ENCODE peak calls at places on chromosomes 1 and 21, in seven cellular contexts. V is tibial nerve, N is esophagus squamous epithelium, M is dorsolateral prefrontal cortex, A is mesendoderm, U is mammary epithelial cell, Q is adrenal gland. G is an unnamed sample.

GRCh38 chr21:46562472-46562871 is 42.4 kb downstream of the S100B start:
- DNase-seq in V (no peak), N (no peak), M (no peak), A (no peak), U (no peak), Q (no peak), G (no peak)

GRCh38 chr1:156163712-156164464 is 10.5 kb downstream of the SEMA4A start:
- DNase-seq in V (no peak), N (no peak), M (no peak), A (no peak), U (no peak), Q (no peak), G (no peak)

GRCh38 chr21:42160111-42160949 is 58.6 kb upstream of the ABCG1 start:
- DNase-seq in V (no peak), N (no peak), M (no peak), A (no peak), U (no peak), Q (no peak), G (no peak)

GRCh38 chr1:88191917-88192316 is 492.2 kb upstream of the PKN2 start:
- DNase-seq in V (no peak), N (no peak), M (no peak), A (no peak), U (no peak), Q (no peak), G (no peak)

GRCh38 chr1:100362821-100363466 is 10.6 kb downstream of the CDC14A start:
- DNase-seq in V (no peak), N (no peak), M (no peak), A (peak), U (no peak), Q (no peak), G (no peak)

GRCh38 chr1:20633190-20634064 is at the start of gene PINK1:
- DNase-seq in V (peak), N (no peak), M (peak), A (peak), U (peak), Q (peak), G (peak)

GRCh38 chr1:22053018-22053860 is 730 bp downstream of the CDC42 start:
- DNase-seq in V (peak), N (no peak), M (peak), A (peak), U (peak), Q (peak), G (peak)

GRCh38 chr1:116880952-116881351 is 28.8 kb upstream of the PTGFRN start:
- DNase-seq in V (no peak), N (no peak), M (no peak), A (no peak), U (no peak), Q (peak), G (peak)

GRCh38 chr1:44628962-44629756 is 45.1 kb downstream of the TMEM53 start:
- DNase-seq in V (no peak), N (no peak), M (no peak), A (no peak), U (peak), Q (peak), G (no peak)

GRCh38 chr1:233480198-233480597 is 133.7 kb upstream of the KCNK1 start:
- DNase-seq in V (no peak), N (no peak), M (peak), A (no peak), U (peak), Q (no peak), G (peak)

GRCh38 chr1:183159960-183160359 is 26.1 kb upstream of the LAMC2 start:
- DNase-seq in V (no peak), N (no peak), M (no peak), A (peak), U (peak), Q (no peak), G (no peak)

GRCh38 chr21:45154511-45155508 is 80.4 kb downstream of the ADARB1 start:
- DNase-seq in V (no peak), N (no peak), M (no peak), A (peak), U (peak), Q (no peak), G (no peak)
- H3K27ac ChIP-seq in V (no peak), N (no peak), M (no peak), A (no peak), U (no peak), Q (no peak), G (no peak)

GRCh38 chr1:179127163-179127895 is 45.5 kb downstream of the TOR3A start:
- DNase-seq in V (no peak), N (no peak), M (no peak), A (peak), U (no peak), Q (no peak), G (no peak)

GRCh38 chr1:179128520-179128919 is 46.6 kb downstream of the TOR3A start:
- DNase-seq in V (no peak), N (no peak), M (no peak), A (no peak), U (no peak), Q (no peak), G (no peak)

GRCh38 chr1:179124866-179125265 is 43.0 kb downstream of the TOR3A start:
- DNase-seq in V (no peak), N (no peak), M (no peak), A (no peak), U (peak), Q (no peak), G (no peak)

GRCh38 chr1:179129702-179130473 is 48.0 kb downstream of the TOR3A start:
- DNase-seq in V (no peak), N (no peak), M (no peak), A (no peak), U (peak), Q (no peak), G (no peak)

GRCh38 chr1:179126338-179127060 is 44.6 kb downstream of the TOR3A start:
- DNase-seq in V (no peak), N (no peak), M (peak), A (no peak), U (no peak), Q (peak), G (no peak)
- H3K27ac ChIP-seq in V (peak), N (peak), M (no peak), A (no peak), U (no peak), Q (no peak), G (peak)

GRCh38 chr1:203667616-203668015 is 41.0 kb downstream of the ATP2B4 start:
- DNase-seq in V (no peak), N (no peak), M (no peak), A (no peak), U (no peak), Q (no peak), G (no peak)
- H3K27ac ChIP-seq in V (peak), N (peak), M (peak), A (no peak), U (no peak), Q (no peak), G (peak)

GRCh38 chr1:61183471-61184034 is 101.2 kb downstream of the NFIA start:
- DNase-seq in V (no peak), N (no peak), M (no peak), A (no peak), U (no peak), Q (peak), G (peak)
- H3K27ac ChIP-seq in V (peak), N (peak), M (peak), A (no peak), U (no peak), Q (peak), G (peak)

DNA sequence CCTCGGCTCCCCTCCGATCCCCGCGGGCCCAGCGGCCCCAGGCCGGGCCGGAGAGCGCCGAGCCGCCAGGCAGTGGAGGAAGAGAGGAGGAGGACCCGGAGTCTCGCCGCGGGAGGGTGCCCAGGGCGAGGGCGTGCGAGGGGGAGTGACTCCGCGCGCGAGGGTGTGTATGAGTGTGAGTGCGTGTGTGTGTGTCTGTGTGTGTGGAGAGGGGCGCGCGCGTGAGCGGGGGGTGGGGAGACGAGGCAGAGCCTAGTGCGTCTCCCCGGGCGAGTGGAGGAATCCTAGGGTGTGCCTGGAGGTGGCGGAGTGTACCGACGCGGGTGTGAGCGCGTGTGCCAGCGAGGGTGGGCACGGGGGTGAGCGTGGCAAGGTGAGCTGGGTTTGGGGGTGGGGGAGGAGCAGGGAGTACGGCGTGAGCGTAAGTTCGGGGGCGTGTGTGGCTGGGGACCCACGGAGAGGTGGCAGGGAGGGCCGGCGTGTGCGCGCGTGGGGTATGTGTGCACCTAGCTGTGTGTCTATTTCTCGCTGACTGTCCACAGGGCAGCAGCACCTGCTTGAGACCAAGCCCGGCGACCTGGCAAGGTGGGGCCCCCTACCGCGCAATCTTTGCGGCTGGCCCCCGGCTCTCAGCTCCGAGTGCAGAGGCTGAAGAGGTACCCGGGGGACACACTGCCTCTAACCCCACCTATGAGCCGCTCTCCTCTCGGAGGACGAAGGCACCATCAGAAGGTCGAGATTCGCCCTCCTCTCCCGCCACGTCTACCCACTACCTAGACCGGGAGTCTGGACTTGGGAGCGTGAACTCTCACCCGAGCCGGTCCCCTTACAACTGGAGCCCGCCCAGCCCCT is 784 bp upstream of the KCND3 start:
- DNase-seq in V (no peak), N (no peak), M (peak), A (peak), U (peak), Q (no peak), G (peak)
- H3K27ac ChIP-seq in V (peak), N (peak), M (peak), A (no peak), U (no peak), Q (no peak), G (peak)

DNA sequence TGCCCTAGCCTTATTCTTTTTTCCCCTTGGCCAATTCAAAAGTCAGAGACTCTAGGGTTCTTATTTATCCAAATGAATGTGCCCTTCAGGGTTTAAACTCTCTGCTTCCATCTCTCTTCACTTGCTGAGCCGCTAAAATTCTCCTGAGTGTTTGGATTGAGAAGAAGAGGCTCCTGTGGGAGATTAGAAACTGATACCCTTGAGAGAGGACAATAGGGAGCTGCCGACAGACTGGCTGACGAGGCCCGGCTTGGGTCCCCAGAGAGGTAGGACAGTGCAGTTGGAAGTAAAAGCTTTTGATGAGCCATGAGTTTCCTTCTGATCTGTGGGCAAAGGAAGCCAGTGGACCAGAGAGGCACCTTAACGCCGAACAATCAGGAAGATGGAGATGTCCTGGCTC is 41.3 kb upstream of the UBE2U start:
- DNase-seq in V (no peak), N (no peak), M (no peak), A (no peak), U (no peak), Q (no peak), G (no peak)
- H3K27ac ChIP-seq in V (peak), N (peak), M (no peak), A (no peak), U (no peak), Q (no peak), G (no peak)

GRCh38 chr1:167515893-167516321 is 2.4 kb downstream of the CD247 start:
- DNase-seq in V (no peak), N (no peak), M (no peak), A (no peak), U (no peak), Q (no peak), G (no peak)

GRCh38 chr1:167517535-167518330 is 596 bp downstream of the CD247 start:
- DNase-seq in V (no peak), N (no peak), M (no peak), A (no peak), U (no peak), Q (peak), G (no peak)

GRCh38 chr1:167515461-167515860 is 2.9 kb downstream of the CD247 start:
- DNase-seq in V (no peak), N (no peak), M (no peak), A (no peak), U (no peak), Q (no peak), G (no peak)

GRCh38 chr1:167518331-167518700 is at the start of gene CD247:
- DNase-seq in V (no peak), N (no peak), M (no peak), A (no peak), U (no peak), Q (no peak), G (no peak)

DNA sequence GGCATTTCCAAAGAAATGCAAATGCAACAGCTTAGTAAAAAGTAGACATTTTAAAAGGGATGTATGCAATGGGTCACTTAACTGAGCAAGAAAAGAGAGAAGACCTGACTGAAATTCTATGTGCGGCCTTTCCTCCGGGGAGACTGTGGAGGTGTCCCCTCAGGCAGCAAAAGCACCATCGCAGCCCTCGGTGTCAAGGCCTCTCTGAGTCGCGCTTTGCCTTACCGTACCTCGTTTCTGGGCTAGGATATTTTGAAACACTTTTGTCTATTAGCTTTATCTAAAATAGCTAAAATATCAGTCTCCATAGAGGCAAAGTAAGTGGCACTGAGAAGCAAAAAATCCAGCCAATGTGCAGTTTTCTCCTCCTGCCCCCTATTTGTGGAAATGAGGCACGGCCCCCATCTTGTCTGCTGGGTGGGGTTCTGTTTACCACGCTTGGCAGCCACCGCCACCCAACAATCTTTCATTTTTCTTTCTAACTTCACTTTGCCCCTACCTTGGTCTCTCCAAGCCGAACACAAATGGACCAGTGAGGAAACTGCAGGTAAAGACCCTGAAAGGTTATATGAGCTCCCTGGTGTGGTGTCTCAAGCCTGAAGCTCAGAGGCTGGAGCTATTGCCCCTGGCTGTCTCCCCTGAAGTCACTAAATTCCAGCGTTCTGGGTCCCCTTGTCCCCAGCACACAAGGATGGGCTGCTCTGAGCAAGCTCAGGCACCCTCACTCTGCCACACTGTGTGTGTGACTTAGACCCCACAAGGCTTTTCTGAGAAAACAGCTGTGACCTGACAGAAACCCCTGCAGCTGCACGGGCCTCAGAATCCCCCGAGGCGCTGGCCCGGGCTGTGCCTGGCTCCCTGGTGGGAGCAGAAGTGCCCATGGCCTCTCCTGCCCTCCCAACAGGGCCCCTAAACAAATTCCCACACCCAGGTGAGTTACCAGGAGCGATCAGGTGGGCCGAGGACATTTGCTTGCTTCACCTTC is 1.6 kb downstream of the CD247 start:
- DNase-seq in V (no peak), N (no peak), M (no peak), A (no peak), U (no peak), Q (no peak), G (no peak)
- H3K27ac ChIP-seq in V (no peak), N (peak), M (no peak), A (no peak), U (no peak), Q (no peak), G (no peak)

G was measured in left ventricle myocardium inferior.